ENCODE peak calls at places on chromosome 19, in six cellular contexts. U is effector memory CD4-positive, alpha-beta T cell; X is pancreas; M is lung; E is mucosa of descending colon; R is PC-3. P is an unnamed sample.

GRCh38 chr19:42561512-42561911 is 33.2 kb downstream of the CEACAM8 start:
- DNase-seq in U (no peak), X (no peak), M (no peak), E (no peak), R (no peak), P (no peak)

GRCh38 chr19:41531438-41532311 is 44.3 kb upstream of the CEACAM21 start:
- DNase-seq in U (peak; percentile 79), X (peak; percentile 51), M (peak; percentile 88), E (peak; percentile 78), R (no peak), P (peak; percentile 57)

GRCh38 chr19:38634757-38635482 is 12.5 kb upstream of the ACTN4 start:
- DNase-seq in U (peak; percentile 52), X (no peak), M (peak; percentile 76), E (peak; percentile 79), R (peak; percentile 73), P (peak; percentile 81)

GRCh38 chr19:19866599-19867248 is 1.0 kb downstream of the ZNF253 start:
- DNase-seq in U (peak; percentile 29), X (no peak), M (peak; percentile 34), E (no peak), R (no peak), P (no peak)

GRCh38 chr19:11673608-11674041 is 65.1 kb downstream of the ZNF823 start:
- DNase-seq in U (no peak), X (peak; percentile 67), M (peak; percentile 69), E (no peak), R (peak; percentile 52), P (peak; percentile 53)

GRCh38 chr19:2594319-2594718 is 108.2 kb downstream of the GNG7 start:
- DNase-seq in U (no peak), X (no peak), M (no peak), E (no peak), R (no peak), P (no peak)

GRCh38 chr19:52648336-52648990 is 10.3 kb upstream of the ZNF83 start:
- DNase-seq in U (no peak), X (no peak), M (no peak), E (no peak), R (no peak), P (no peak)

GRCh38 chr19:11265785-11266236 is 3.5 kb upstream of the DOCK6 start:
- DNase-seq in U (no peak), X (peak; percentile 71), M (no peak), E (peak; percentile 95), R (peak; percentile 98), P (no peak)

GRCh38 chr19:41319500-41320184 is 9.7 kb downstream of the CCDC97 start:
- DNase-seq in U (no peak), X (no peak), M (no peak), E (peak; percentile 31), R (no peak), P (no peak)

GRCh38 chr19:51586103-51586728 is 15.1 kb downstream of the ZNF175 start:
- DNase-seq in U (no peak), X (no peak), M (no peak), E (no peak), R (no peak), P (no peak)

GRCh38 chr19:13610042-13610691 is 103.9 kb upstream of the CACNA1A start:
- DNase-seq in U (no peak), X (no peak), M (no peak), E (no peak), R (peak; percentile 26), P (no peak)

GRCh38 chr19:42410371-42410770 is 16.8 kb downstream of the LIPE start:
- DNase-seq in U (no peak), X (no peak), M (no peak), E (no peak), R (no peak), P (no peak)

GRCh38 chr19:28309072-28309471 is 903.9 kb downstream of the UQCRFS1 start:
- DNase-seq in U (no peak), X (no peak), M (no peak), E (no peak), R (no peak), P (no peak)

GRCh38 chr19:28307460-28307859 is 905.5 kb downstream of the UQCRFS1 start:
- DNase-seq in U (no peak), X (no peak), M (no peak), E (no peak), R (no peak), P (no peak)

GRCh38 chr19:28305513-28305912 is 907.4 kb downstream of the UQCRFS1 start:
- DNase-seq in U (no peak), X (no peak), M (no peak), E (no peak), R (no peak), P (no peak)

GRCh38 chr19:28312269-28312668 is 900.7 kb downstream of the UQCRFS1 start:
- DNase-seq in U (no peak), X (no peak), M (no peak), E (no peak), R (no peak), P (no peak)

DNA sequence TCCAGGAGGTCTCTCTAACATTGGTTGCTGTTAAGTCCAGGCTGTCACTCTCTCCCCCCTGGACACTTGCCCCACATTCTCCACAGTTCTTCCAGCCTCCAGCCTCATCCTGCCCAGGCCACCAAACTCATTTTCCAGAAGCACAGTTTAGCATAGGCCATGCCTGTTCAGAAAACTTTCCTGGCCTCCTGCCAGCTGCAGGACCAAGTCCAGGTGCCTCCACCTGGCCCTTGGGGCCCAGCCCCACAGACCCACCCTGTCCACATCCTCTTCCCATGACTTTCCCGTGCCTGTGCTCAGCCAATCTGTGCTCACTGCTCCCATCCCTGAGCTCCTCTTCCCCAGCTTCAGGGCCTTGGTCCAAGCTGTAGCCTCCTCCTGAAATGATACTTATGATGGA is 905.0 kb downstream of the UQCRFS1 start:
- DNase-seq in U (no peak), X (no peak), M (no peak), E (no peak), R (no peak), P (no peak)
- H3K9me3 ChIP-seq in U (no peaks in the 10 kb centered on the region), X (no peaks in the 10 kb centered on the region), M (peaks cover 13% of the 10 kb centered on the region), E (no peaks in the 10 kb centered on the region), R (no peaks in the 10 kb centered on the region), P (no peaks in the 10 kb centered on the region)

GRCh38 chr19:22610121-22610520 is 24.0 kb upstream of the ZNF492 start:
- DNase-seq in U (no peak), X (no peak), M (no peak), E (no peak), R (no peak), P (no peak)
- H3K9me3 ChIP-seq in U (no peaks in the 10 kb centered on the region), X (no peaks in the 10 kb centered on the region), M (peaks cover 19% of the 10 kb centered on the region), E (peaks cover 23% of the 10 kb centered on the region), R (peaks cover 6% of the 10 kb centered on the region), P (no peaks in the 10 kb centered on the region)

GRCh38 chr19:46995492-46995891 is 24.1 kb upstream of the NPAS1 start:
- DNase-seq in U (no peak), X (no peak), M (no peak), E (no peak), R (no peak), P (no peak)
- H3K9me3 ChIP-seq in U (no peaks in the 10 kb centered on the region), X (no peaks in the 10 kb centered on the region), M (no peaks in the 10 kb centered on the region), E (no peaks in the 10 kb centered on the region), R (no peaks in the 10 kb centered on the region), P (no peaks in the 10 kb centered on the region)

GRCh38 chr19:37537391-37537947 is 30.7 kb downstream of the ZNF793 start:
- DNase-seq in U (no peak), X (no peak), M (no peak), E (no peak), R (no peak), P (no peak)
- H3K9me3 ChIP-seq in U (peaks cover 49% of the 10 kb centered on the region), X (peaks cover 3% of the 10 kb centered on the region), M (peaks cover 48% of the 10 kb centered on the region), E (peaks cover 93% of the 10 kb centered on the region), R (peaks cover 17% of the 10 kb centered on the region), P (peaks cover 70% of the 10 kb centered on the region)

GRCh38 chr19:30228113-30228725 is 144.0 kb upstream of the ZNF536 start:
- DNase-seq in U (no peak), X (no peak), M (no peak), E (no peak), R (no peak), P (no peak)
- H3K9me3 ChIP-seq in U (no peaks in the 10 kb centered on the region), X (no peaks in the 10 kb centered on the region), M (no peaks in the 10 kb centered on the region), E (no peaks in the 10 kb centered on the region), R (no peaks in the 10 kb centered on the region), P (no peaks in the 10 kb centered on the region)

P was measured in uterus.